ENCODE peak calls at places on chromosomes 5 and 9, in five cellular contexts. S is B cell, K is astrocyte, H is NT2/D1, J is globus pallidus. Q is an unnamed sample.

GRCh38 chr9:122226142-122226757 is 2.5 kb downstream of the LHX6 start:
- DNase-seq in K (no peak), J (no peak), H (no peak), S (peak), Q (no peak)

GRCh38 chr5:169970334-169970733 is 10.0 kb downstream of the INSYN2B start:
- DNase-seq in H (no peak), S (no peak), J (no peak), K (no peak), Q (no peak)

GRCh38 chr5:2888520-2889060 is 137.1 kb upstream of the IRX2 start:
- DNase-seq in K (no peak), H (no peak), S (no peak), J (no peak), Q (no peak)

GRCh38 chr9:134360897-134361296 is 34.6 kb downstream of the RXRA start:
- DNase-seq in S (no peak), K (peak), J (no peak), H (no peak), Q (no peak)

GRCh38 chr9:93268551-93269314 is 84.8 kb downstream of the WNK2 start:
- DNase-seq in H (no peak), J (no peak), K (no peak), S (peak), Q (no peak)

GRCh38 chr5:108295588-108296368 is 86.1 kb downstream of the FBXL17 start:
- DNase-seq in K (peak), H (no peak), J (no peak), S (no peak), Q (no peak)

GRCh38 chr9:71243951-71244350 is 122.5 kb upstream of the TRPM3 start:
- DNase-seq in H (peak), J (no peak), K (no peak), S (no peak), Q (no peak)

GRCh38 chr5:157651623-157652376 is 438 bp downstream of the SOX30 start:
- DNase-seq in H (peak), S (peak), J (peak), K (peak), Q (no peak)

GRCh38 chr9:31027678-31028077 is 1356.8 kb upstream of the ACO1 start:
- DNase-seq in H (no peak), K (no peak), J (no peak), S (no peak), Q (no peak)

GRCh38 chr5:68303754-68304420 is 88.3 kb downstream of the PIK3R1 start:
- DNase-seq in J (no peak), S (no peak), H (no peak), K (no peak), Q (no peak)

GRCh38 chr9:130445268-130445983 is 665 bp downstream of the ASS1 start:
- DNase-seq in J (no peak), H (no peak), S (no peak), K (no peak), Q (no peak)

GRCh38 chr5:103587185-103587748 is 24.7 kb upstream of the NUDT12 start:
- DNase-seq in H (no peak), S (no peak), J (peak), K (peak), Q (no peak)

GRCh38 chr5:145872486-145872885 is 328 bp downstream of the GRXCR2 start:
- DNase-seq in S (no peak), K (no peak), J (no peak), H (no peak), Q (no peak)

GRCh38 chr9:752201-752600 is 89.3 kb upstream of the DMRT1 start:
- DNase-seq in J (no peak), H (no peak), S (no peak), K (peak), Q (no peak)

GRCh38 chr5:5326126-5326758 is 96.2 kb upstream of the ICE1 start:
- DNase-seq in S (no peak), H (peak), J (no peak), K (peak), Q (no peak)

GRCh38 chr5:43314724-43315123 is 1.5 kb upstream of the HMGCS1 start:
- DNase-seq in K (no peak), H (no peak), S (no peak), J (no peak), Q (no peak)

GRCh38 chr5:39040875-39041274 is 33.3 kb downstream of the RICTOR start:
- DNase-seq in J (no peak), H (no peak), S (no peak), K (no peak), Q (no peak)

GRCh38 chr9:110028281-110029075 is 179.5 kb downstream of the C9orf152 start:
- DNase-seq in S (no peak), J (no peak), H (no peak), K (no peak), Q (no peak)

GRCh38 chr9:113322671-113323070 is 17.4 kb downstream of the WDR31 start:
- DNase-seq in K (no peak), S (no peak), J (no peak), H (no peak), Q (no peak)

GRCh38 chr5:44632344-44632743 is 176.4 kb upstream of the MRPS30 start:
- DNase-seq in J (no peak), H (no peak), K (no peak), S (no peak), Q (no peak)

GRCh38 chr5:77280036-77280435 is 69.6 kb downstream of the PDE8B start:
- DNase-seq in S (no peak), K (no peak), J (no peak), H (no peak), Q (no peak)

GRCh38 chr5:171975877-171976667 is 30.4 kb downstream of the FBXW11 start:
- DNase-seq in S (no peak), K (no peak), J (no peak), H (no peak), Q (no peak)

GRCh38 chr5:126971455-126972019 is 58.8 kb downstream of the MARCHF3 start:
- DNase-seq in K (no peak), S (no peak), H (no peak), J (no peak), Q (no peak)

GRCh38 chr9:77751341-77752091 is 103.4 kb upstream of the GNA14 start:
- DNase-seq in J (peak), H (peak), S (no peak), K (peak), Q (no peak)

GRCh38 chr5:75601996-75602395 is 9.3 kb upstream of the ANKDD1B start:
- DNase-seq in K (peak), J (no peak), S (no peak), H (no peak), Q (no peak)

GRCh38 chr9:104740596-104740995 is 6.9 kb upstream of the NIPSNAP3A start:
- DNase-seq in K (peak), H (no peak), S (no peak), J (no peak), Q (no peak)

GRCh38 chr9:108297025-108297424 is 558.8 kb downstream of the ACTL7B start:
- DNase-seq in H (no peak), S (no peak), J (peak), K (peak), Q (no peak)

GRCh38 chr9:133950916-133951231 is 41.2 kb downstream of the VAV2 start:
- DNase-seq in S (no peak), K (no peak), J (no peak), H (no peak), Q (no peak)

GRCh38 chr5:138662599-138662998 is 87.4 kb upstream of the HSPA9 start:
- DNase-seq in J (no peak), S (no peak), K (no peak), H (no peak), Q (no peak)

GRCh38 chr9:111914749-111915424 is 18.3 kb downstream of the UGCG start:
- DNase-seq in S (no peak), J (no peak), K (no peak), H (no peak), Q (no peak)

GRCh38 chr5:133763744-133764143 is 151.4 kb upstream of the FSTL4 start:
- DNase-seq in J (peak), H (no peak), S (no peak), K (no peak), Q (no peak)

GRCh38 chr9:127035948-127036347 is 86.5 kb downstream of the ANGPTL2 start:
- DNase-seq in H (no peak), J (peak), S (peak), K (peak), Q (no peak)

GRCh38 chr5:159971931-159972461 is 36.9 kb upstream of the TTC1 start:
- DNase-seq in K (no peak), H (no peak), S (no peak), J (no peak), Q (peak)

GRCh38 chr5:45385321-45386058 is 310.7 kb downstream of the HCN1 start:
- DNase-seq in J (no peak), H (no peak), K (peak), S (no peak), Q (no peak)

GRCh38 chr5:442335-443238 is at the start of gene EXOC3:
- DNase-seq in S (peak), H (peak), J (peak), K (peak), Q (peak)

GRCh38 chr9:70291446-70291845 is 32.7 kb downstream of the SMC5 start:
- DNase-seq in K (peak), J (no peak), H (no peak), S (no peak), Q (no peak)

GRCh38 chr5:55575815-55576583 is 41.2 kb upstream of the PLPP1 start:
- DNase-seq in K (peak), S (no peak), J (no peak), H (no peak), Q (no peak)

GRCh38 chr9:98958271-98958989 is 14.7 kb downstream of the COL15A1 start:
- DNase-seq in J (no peak), H (no peak), S (no peak), K (peak), Q (no peak)

Q was measured in ecto neural progenitor cell.